ENCODE peak calls at places on chromosomes 3 and 15, in four cellular contexts. Y, R, D and V are unnamed samples.

GRCh38 chr3:140234256-140234655 is 299.3 kb downstream of the CLSTN2 start:
- DNase-seq in Y (no peak), R (no peak), D (no peak), V (no peak)

GRCh38 chr15:49982586-49982985 is 136.4 kb downstream of the ATP8B4 start:
- DNase-seq in Y (no peak), R (no peak), D (no peak), V (no peak)

GRCh38 chr3:186633481-186633880 is 6.7 kb upstream of the FETUB start:
- DNase-seq in Y (no peak), R (no peak), D (no peak), V (no peak)

GRCh38 chr3:139447486-139447885 is 28.8 kb downstream of the RBP2 start:
- DNase-seq in Y (no peak), R (no peak), D (no peak), V (no peak)

GRCh38 chr3:189258261-189258660 is 86.5 kb downstream of the TPRG1 start:
- DNase-seq in Y (no peak), R (no peak), D (no peak), V (no peak)

GRCh38 chr3:186589856-186590579 is 19.5 kb downstream of the DNAJB11 start:
- DNase-seq in Y (no peak), R (no peak), D (peak), V (no peak)

GRCh38 chr15:65916664-65917406 is 47.5 kb downstream of the RAB11A start:
- DNase-seq in Y (peak), R (peak), D (peak), V (peak)

GRCh38 chr3:170132335-170132734 is 49.2 kb downstream of the PHC3 start:
- DNase-seq in Y (peak), R (no peak), D (no peak), V (no peak)

GRCh38 chr15:42184736-42185135 is 23.4 kb downstream of the VPS39 start:
- DNase-seq in Y (no peak), R (no peak), D (no peak), V (no peak)

GRCh38 chr15:63474810-63475316 is 29.5 kb upstream of the USP3 start:
- DNase-seq in Y (peak), R (no peak), D (no peak), V (peak)

GRCh38 chr15:63473749-63473998 is 30.7 kb upstream of the USP3 start:
- DNase-seq in Y (no peak), R (no peak), D (no peak), V (no peak)

GRCh38 chr15:63475670-63476069 is 28.7 kb upstream of the USP3 start:
- DNase-seq in Y (no peak), R (no peak), D (no peak), V (no peak)

GRCh38 chr15:63473007-63473748 is 31.2 kb upstream of the USP3 start:
- DNase-seq in Y (peak), R (no peak), D (no peak), V (peak)

GRCh38 chr15:63473999-63474809 is 30.2 kb upstream of the USP3 start:
- DNase-seq in Y (peak), R (no peak), D (peak), V (peak)
- TF ChIP-seq CTCF in Y (no peak), R (no peak), D (no peak), V (no peak)

GRCh38 chr3:114370537-114371174 is 76.8 kb downstream of the TIGIT start:
- DNase-seq in Y (no peak), R (no peak), D (no peak), V (no peak)
- TF ChIP-seq CTCF in Y (peak), R (no peak), D (peak), V (no peak)

GRCh38 chr15:44729394-44729913 is 6.9 kb upstream of the TRIM69 start:
- DNase-seq in Y (peak), R (peak), D (no peak), V (no peak)

GRCh38 chr15:44727462-44728231 is 8.7 kb upstream of the TRIM69 start:
- DNase-seq in Y (peak), R (no peak), D (no peak), V (no peak)

GRCh38 chr15:44728576-44729393 is 7.5 kb upstream of the TRIM69 start:
- DNase-seq in Y (peak), R (peak), D (peak), V (peak)

GRCh38 chr15:44726136-44726535 is 10.2 kb upstream of the TRIM69 start:
- DNase-seq in Y (peak), R (no peak), D (no peak), V (no peak)

GRCh38 chr15:44726568-44727461 is 9.5 kb upstream of the TRIM69 start:
- DNase-seq in Y (peak), R (no peak), D (peak), V (peak)
- TF ChIP-seq CTCF in Y (no peak), R (no peak), D (no peak), V (no peak)

GRCh38 chr15:60134609-60135008 is 130.5 kb downstream of the FOXB1 start:
- DNase-seq in Y (no peak), R (no peak), D (no peak), V (no peak)
- TF ChIP-seq CTCF in Y (peak), R (no peak), D (peak), V (no peak)

GRCh38 chr3:187718802-187719201 is 16.4 kb upstream of the RTP2 start:
- DNase-seq in Y (no peak), R (no peak), D (no peak), V (no peak)
- TF ChIP-seq CTCF in Y (no peak), R (no peak), D (no peak), V (no peak)

DNA sequence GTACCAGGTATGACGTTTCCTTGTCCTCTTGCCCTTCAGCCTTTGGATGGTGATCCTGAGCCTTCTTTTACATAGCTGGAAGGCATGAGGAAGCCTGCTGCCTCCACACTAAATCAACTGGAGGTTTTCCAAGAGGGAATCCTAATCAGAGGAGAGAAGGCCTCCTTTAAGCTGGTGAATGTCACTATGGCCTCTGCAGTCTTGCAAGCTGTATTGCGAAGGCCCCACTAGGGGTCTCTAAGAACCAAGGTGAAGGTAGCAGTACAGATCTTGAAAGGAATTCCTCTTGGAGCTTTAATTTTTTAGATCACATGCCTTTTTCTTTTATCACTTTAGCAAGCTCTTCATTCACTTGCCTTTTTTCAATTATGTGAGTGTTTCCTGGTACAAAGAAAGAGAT is 119.2 kb downstream of the GHSR start:
- DNase-seq in Y (no peak), R (no peak), D (no peak), V (no peak)
- TF ChIP-seq CTCF in Y (no peak), R (no peak), D (no peak), V (no peak)

GRCh38 chr3:57093489-57093888 is 33.0 kb downstream of the SPATA12 start:
- DNase-seq in Y (no peak), R (no peak), D (no peak), V (no peak)
- TF ChIP-seq CTCF in Y (peak), R (no peak), D (no peak), V (no peak)

DNA sequence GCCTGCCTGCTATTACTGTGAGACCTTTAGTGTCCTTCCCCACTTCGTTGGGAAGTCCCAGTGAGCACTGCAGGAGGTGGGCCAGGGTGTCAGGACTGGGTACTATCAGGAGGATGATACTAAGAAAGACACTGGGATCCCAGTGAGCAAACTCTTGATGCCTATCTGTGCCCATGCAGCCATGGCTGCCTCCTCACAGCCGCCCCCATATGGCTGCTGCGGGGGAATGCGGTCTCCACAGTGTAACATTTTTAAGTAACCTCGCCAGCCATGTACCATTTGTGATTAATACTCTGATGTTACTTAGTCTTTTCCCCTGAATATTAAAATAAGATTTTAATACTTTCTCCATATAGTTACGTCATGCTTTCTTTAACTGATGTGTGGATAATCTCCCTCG is 312.2 kb downstream of the RYR3 start:
- DNase-seq in Y (peak), R (no peak), D (no peak), V (no peak)
- TF ChIP-seq CTCF in Y (peak), R (no peak), D (no peak), V (no peak)